ENCODE peak calls at places on chromosomes 7 and 10, in seven cellular contexts. B, U, Y, L, C, P and Z are unnamed samples.
A peak's percentile ranks its signal among the peaks of the same experiment; 100 is the strongest.

GRCh38 chr10:64528294-64529002 is 1007.2 kb downstream of the REEP3 start:
- DNase-seq in U (no peak), C (no peak), Y (no peak), P (no peak), B (no peak), L (no peak), Z (no peak)

GRCh38 chr7:85997515-85997914 is 646.2 kb upstream of the GRM3 start:
- DNase-seq in U (no peak), B (no peak), L (no peak), Y (no peak), P (no peak), C (no peak), Z (no peak)

GRCh38 chr10:52129410-52130178 is 184.5 kb upstream of the DKK1 start:
- DNase-seq in P (no peak), Y (no peak), B (no peak), U (no peak), L (no peak), C (no peak), Z (no peak)

GRCh38 chr7:92968502-92968901 is 132.1 kb upstream of the CDK6 start:
- DNase-seq in U (no peak), C (peak; percentile 29), P (no peak), L (no peak), Y (no peak), B (no peak), Z (no peak)

GRCh38 chr10:72889391-72889831 is 4.1 kb upstream of the OIT3 start:
- DNase-seq in C (no peak), B (no peak), L (no peak), P (peak; percentile 82), Y (no peak), U (peak; percentile 74), Z (no peak)

GRCh38 chr10:115665549-115665948 is 572.4 kb downstream of the ATRNL1 start:
- DNase-seq in P (no peak), Y (no peak), B (no peak), U (no peak), L (no peak), C (no peak), Z (no peak)

GRCh38 chr7:137772221-137772620 is 74.6 kb downstream of the DGKI start:
- DNase-seq in P (no peak), L (no peak), U (no peak), B (no peak), C (no peak), Y (no peak), Z (no peak)

GRCh38 chr10:10869592-10869991 is 148.1 kb upstream of the CELF2 start:
- DNase-seq in L (no peak), P (peak; percentile 32), B (no peak), C (peak; percentile 53), Y (no peak), U (no peak), Z (peak; percentile 31)

GRCh38 chr7:1493129-1493528 is 11.1 kb downstream of the INTS1 start:
- DNase-seq in B (no peak), Y (no peak), P (no peak), C (no peak), L (no peak), U (no peak), Z (no peak)

GRCh38 chr10:113020838-113021237 is 70.8 kb downstream of the TCF7L2 start:
- DNase-seq in P (no peak), C (no peak), B (no peak), U (no peak), Y (no peak), L (no peak), Z (no peak)

GRCh38 chr10:89894051-89894450 is 192.7 kb downstream of the KIF20B start:
- DNase-seq in P (no peak), C (no peak), B (no peak), Y (no peak), U (no peak), L (no peak), Z (no peak)

GRCh38 chr7:78039791-78040776 is 241.5 kb downstream of the PHTF2 start:
- DNase-seq in Y (no peak), U (no peak), C (peak; percentile 60), P (peak; percentile 25), L (peak; percentile 23), B (peak; percentile 63), Z (peak; percentile 68)

GRCh38 chr10:95742529-95742884 is 13.5 kb upstream of the ENTPD1 start:
- DNase-seq in U (peak; percentile 46), Y (no peak), B (no peak), C (no peak), P (no peak), L (peak; percentile 52), Z (no peak)

GRCh38 chr10:18737236-18737635 is 78.0 kb downstream of the ARL5B start:
- DNase-seq in C (no peak), L (no peak), U (no peak), B (no peak), P (no peak), Y (no peak), Z (no peak)

GRCh38 chr7:78225534-78225933 is 427.0 kb downstream of the PHTF2 start:
- DNase-seq in B (no peak), L (no peak), P (no peak), U (no peak), Y (no peak), C (no peak), Z (no peak)

GRCh38 chr10:125980521-125980920 is 84.2 kb downstream of the FANK1 start:
- DNase-seq in Y (no peak), U (no peak), P (no peak), L (no peak), B (no peak), C (no peak), Z (no peak)

GRCh38 chr7:152025077-152025936 is at the start of gene GALNT11:
- DNase-seq in L (peak; percentile 89), C (peak; percentile 88), B (peak; percentile 83), Y (peak; percentile 84), P (peak; percentile 73), U (peak; percentile 79), Z (peak; percentile 96)

GRCh38 chr7:19491821-19492452 is 216.9 kb downstream of the POLR1F start:
- DNase-seq in Y (peak; percentile 39), P (peak; percentile 16), U (no peak), C (no peak), L (no peak), B (no peak), Z (peak; percentile 4)

GRCh38 chr10:132632851-132633684 is 95.5 kb downstream of the INPP5A start:
- DNase-seq in U (no peak), B (no peak), L (no peak), P (no peak), C (no peak), Y (no peak), Z (no peak)

GRCh38 chr10:86073199-86073977 is 293.2 kb downstream of the GRID1 start:
- DNase-seq in Y (no peak), U (no peak), B (peak; percentile 2), L (no peak), P (no peak), C (no peak), Z (no peak)

GRCh38 chr7:50142421-50143113 is 49.5 kb upstream of the ZPBP start:
- DNase-seq in U (no peak), L (no peak), B (no peak), C (no peak), Y (peak; percentile 29), P (no peak), Z (no peak)

GRCh38 chr7:131896189-131896855 is 339.9 kb upstream of the PODXL start:
- DNase-seq in B (no peak), L (no peak), C (no peak), Y (no peak), U (no peak), P (no peak), Z (no peak)

GRCh38 chr10:110209926-110210662 is 2.7 kb downstream of the MXI1 start:
- DNase-seq in B (peak; percentile 48), U (peak; percentile 23), Y (no peak), L (peak; percentile 64), P (peak; percentile 33), C (peak; percentile 49), Z (peak; percentile 43)

GRCh38 chr10:76779163-76779820 is 858.3 kb downstream of the KCNMA1 start:
- DNase-seq in B (no peak), C (no peak), Y (no peak), L (no peak), U (no peak), P (no peak), Z (no peak)
- TF ChIP-seq CTCF in B (no peak), C (no peak), Y (no peak), L (no peak), U (no peak), P (no peak), Z (no peak)

DNA sequence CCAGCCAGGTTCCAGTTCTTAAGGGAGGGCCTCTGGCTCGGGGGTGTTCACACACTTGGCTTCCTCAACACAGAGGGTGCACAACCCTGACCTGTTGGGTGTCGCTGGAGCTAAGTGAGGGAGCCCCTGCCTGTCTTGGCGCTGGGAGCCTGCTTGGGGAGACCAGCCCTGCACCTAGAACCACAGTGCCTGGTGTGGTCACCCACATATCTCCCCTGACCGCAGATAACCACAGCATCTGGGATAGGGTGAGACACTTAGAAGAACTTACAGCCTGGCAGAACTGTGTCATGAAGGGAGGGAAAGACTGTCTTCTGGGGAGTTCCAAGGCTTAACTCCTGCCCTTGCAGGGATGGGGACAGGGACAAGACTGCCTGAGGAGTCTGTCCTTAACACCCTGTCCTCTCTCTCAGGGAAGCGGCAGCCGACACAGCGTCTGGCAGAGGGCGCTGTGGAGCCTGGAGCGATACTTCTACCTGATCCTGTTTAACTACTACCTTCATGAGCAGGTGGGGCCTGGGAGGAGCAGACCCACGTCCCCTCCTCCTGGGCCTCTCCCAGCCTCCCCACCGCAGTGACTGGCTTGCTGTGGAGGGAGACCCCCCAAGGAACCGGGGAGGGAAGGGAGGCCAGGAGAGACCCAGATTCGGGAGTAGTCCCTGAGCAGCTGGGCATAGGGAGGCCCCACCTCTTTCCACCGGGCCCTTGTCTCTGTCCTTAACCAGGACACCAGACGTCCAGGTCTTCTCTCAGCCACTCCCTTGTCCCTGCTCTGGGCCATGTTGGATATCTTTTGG is 59.0 kb downstream of the PALD1 start:
- DNase-seq in Y (peak; percentile 75), U (no peak), P (peak; percentile 27), C (no peak), B (peak; percentile 55), L (peak; percentile 62), Z (peak; percentile 46)
- TF ChIP-seq CTCF in Y (peak; percentile 78), U (no peak), P (peak; percentile 35), C (peak; percentile 58), B (no peak), L (peak; percentile 33), Z (peak; percentile 43)

GRCh38 chr7:41709621-41710020 is 6.7 kb upstream of the INHBA start:
- DNase-seq in L (no peak), B (no peak), C (no peak), Y (no peak), P (no peak), U (no peak), Z (no peak)

GRCh38 chr7:41708621-41709358 is 5.9 kb upstream of the INHBA start:
- DNase-seq in U (no peak), C (no peak), L (no peak), Y (no peak), B (no peak), P (no peak), Z (no peak)

GRCh38 chr7:41710838-41711237 is 7.9 kb upstream of the INHBA start:
- DNase-seq in Y (no peak), L (no peak), C (no peak), B (no peak), U (no peak), P (no peak), Z (no peak)

GRCh38 chr7:41715000-41715399 is 12.1 kb upstream of the INHBA start:
- DNase-seq in C (no peak), U (no peak), Y (no peak), P (no peak), L (no peak), B (no peak), Z (no peak)

GRCh38 chr7:41711283-41712064 is 8.6 kb upstream of the INHBA start:
- DNase-seq in U (no peak), B (peak; percentile 51), P (no peak), Y (peak; percentile 70), C (no peak), L (peak; percentile 37), Z (no peak)
- TF ChIP-seq CTCF in U (peak; percentile 25), B (peak; percentile 70), P (peak; percentile 51), Y (peak; percentile 86), C (peak; percentile 48), L (no peak), Z (no peak)

GRCh38 chr10:91163709-91164474 is 56.6 kb upstream of the PCGF5 start:
- DNase-seq in L (peak; percentile 79), C (no peak), P (peak; percentile 89), B (no peak), U (peak; percentile 42), Y (peak; percentile 62), Z (peak; percentile 58)
- TF ChIP-seq CTCF in L (no peak), C (no peak), P (no peak), B (no peak), U (no peak), Y (no peak), Z (no peak)